ENCODE peak calls at places on chromosomes 6 and 20, in four cellular contexts. N is fibroblast of lung, U is IMR-90, Y is SJSA1. P is an unnamed sample.

GRCh38 chr6:16705403-16705993 is 55.8 kb downstream of the ATXN1 start:
- DNase-seq in U (no peak), N (no peak), Y (no peak), P (no peak)

GRCh38 chr20:37152284-37152683 is 26.8 kb upstream of the RPN2 start:
- DNase-seq in U (no peak), N (no peak), Y (no peak), P (no peak)

GRCh38 chr6:63910863-63911665 is 275.5 kb downstream of the PHF3 start:
- DNase-seq in U (no peak), Y (no peak), N (peak; percentile 59), P (no peak)

GRCh38 chr6:163261361-163261760 is 153.2 kb upstream of the QKI start:
- DNase-seq in Y (no peak), U (no peak), N (no peak), P (no peak)

GRCh38 chr6:102619585-102619984 is 1226.1 kb downstream of the GRIK2 start:
- DNase-seq in N (no peak), U (peak; percentile 1), Y (no peak), P (no peak)

GRCh38 chr6:117761610-117762009 is 86.3 kb downstream of the NUS1 start:
- DNase-seq in N (no peak), U (no peak), Y (no peak), P (no peak)

GRCh38 chr20:38842558-38842981 is 37.1 kb downstream of the PPP1R16B start:
- DNase-seq in Y (no peak), U (no peak), N (no peak), P (no peak)

GRCh38 chr20:20856306-20856705 is 143.9 kb upstream of the RALGAPA2 start:
- DNase-seq in N (no peak), U (no peak), Y (no peak), P (no peak)

GRCh38 chr6:3697609-3698008 is 53.9 kb downstream of the PXDC1 start:
- DNase-seq in U (peak; percentile 92), N (peak; percentile 94), Y (peak; percentile 23), P (no peak)

GRCh38 chr20:7137395-7138151 is 370.1 kb downstream of the BMP2 start:
- DNase-seq in U (no peak), N (no peak), Y (no peak), P (no peak)

GRCh38 chr20:34642009-34642408 is 34.9 kb downstream of the PIGU start:
- DNase-seq in U (no peak), Y (no peak), N (no peak), P (no peak)

GRCh38 chr6:53043626-53044025 is 21.6 kb upstream of the FBXO9 start:
- DNase-seq in N (peak; percentile 24), Y (peak; percentile 63), U (peak; percentile 46), P (no peak)

GRCh38 chr6:30894935-30895334 is 10.6 kb downstream of the DDR1 start:
- DNase-seq in U (no peak), Y (no peak), N (no peak), P (no peak)

GRCh38 chr6:14713008-14713452 is 532.8 kb upstream of the JARID2 start:
- DNase-seq in N (peak; percentile 70), Y (peak; percentile 31), U (peak; percentile 91), P (no peak)

GRCh38 chr6:89404512-89404911 is 7.6 kb downstream of the RRAGD start:
- DNase-seq in Y (no peak), U (no peak), N (no peak), P (no peak)

GRCh38 chr6:692858-693736 is at the start of gene EXOC2:
- DNase-seq in U (peak; percentile 74), Y (peak; percentile 81), N (peak; percentile 72), P (peak; percentile 61)

GRCh38 chr20:13870349-13870748 is 85.5 kb downstream of the NDUFAF5 start:
- DNase-seq in U (no peak), Y (no peak), N (no peak), P (no peak)

GRCh38 chr6:49025273-49026240 is 437.5 kb downstream of the MMUT start:
- DNase-seq in Y (no peak), N (no peak), U (no peak), P (peak; percentile 76)

GRCh38 chr20:38804682-38805501 is 605 bp upstream of the PPP1R16B start:
- DNase-seq in U (no peak), Y (no peak), N (no peak), P (peak; percentile 86)

GRCh38 chr6:36963451-36964290 is 9.1 kb downstream of the PI16 start:
- DNase-seq in U (no peak), N (no peak), Y (no peak), P (no peak)

GRCh38 chr6:36197739-36198221 is 1.2 kb downstream of the BRPF3 start:
- DNase-seq in N (no peak), U (no peak), Y (no peak), P (peak; percentile 88)

GRCh38 chr20:53876470-53876869 is 193.9 kb downstream of the BCAS1 start:
- DNase-seq in N (no peak), Y (no peak), U (no peak), P (no peak)

GRCh38 chr20:61023612-61024011 is 228.4 kb upstream of the CDH4 start:
- DNase-seq in Y (no peak), U (no peak), N (no peak), P (no peak)

GRCh38 chr6:148538251-148539190 is 195.9 kb downstream of the SASH1 start:
- DNase-seq in Y (peak; percentile 67), U (peak; percentile 73), N (peak; percentile 59), P (no peak)

GRCh38 chr20:35575958-35576357 is 34.1 kb downstream of the ERGIC3 start:
- DNase-seq in N (no peak), U (no peak), Y (no peak), P (no peak)

GRCh38 chr6:74603676-74604075 is 602.2 kb downstream of the COL12A1 start:
- DNase-seq in Y (no peak), U (peak; percentile 45), N (peak; percentile 32), P (no peak)

GRCh38 chr6:152151930-152152329 is 344.4 kb downstream of the ESR1 start:
- DNase-seq in U (no peak), Y (no peak), N (no peak), P (no peak)

GRCh38 chr6:14981960-14982359 is 263.9 kb upstream of the JARID2 start:
- DNase-seq in Y (no peak), N (no peak), U (no peak), P (no peak)

GRCh38 chr6:31158863-31159855 is 770 bp downstream of the TCF19 start:
- DNase-seq in Y (no peak), U (no peak), N (peak; percentile 15), P (no peak)

GRCh38 chr20:59987135-59987534 is 28.9 kb downstream of the CDH26 start:
- DNase-seq in Y (no peak), N (no peak), U (no peak), P (no peak)

GRCh38 chr6:136920216-136920857 is 1.8 kb upstream of the SLC35D3 start:
- DNase-seq in U (no peak), N (no peak), Y (no peak), P (no peak)

GRCh38 chr6:3208096-3208774 is 19.2 kb downstream of the TUBB2B start:
- DNase-seq in U (peak; percentile 95), Y (no peak), N (peak; percentile 95), P (peak; percentile 94)

GRCh38 chr6:41209547-41209951 is 8.6 kb upstream of the TREML2 start:
- DNase-seq in U (no peak), Y (no peak), N (no peak), P (no peak)

GRCh38 chr6:14284969-14285368 is 167.4 kb downstream of the CD83 start:
- DNase-seq in N (no peak), Y (no peak), U (no peak), P (no peak)

GRCh38 chr20:44706371-44707258 is 8.6 kb upstream of the CCN5 start:
- DNase-seq in N (no peak), U (peak; percentile 35), Y (no peak), P (peak; percentile 91)

DNA sequence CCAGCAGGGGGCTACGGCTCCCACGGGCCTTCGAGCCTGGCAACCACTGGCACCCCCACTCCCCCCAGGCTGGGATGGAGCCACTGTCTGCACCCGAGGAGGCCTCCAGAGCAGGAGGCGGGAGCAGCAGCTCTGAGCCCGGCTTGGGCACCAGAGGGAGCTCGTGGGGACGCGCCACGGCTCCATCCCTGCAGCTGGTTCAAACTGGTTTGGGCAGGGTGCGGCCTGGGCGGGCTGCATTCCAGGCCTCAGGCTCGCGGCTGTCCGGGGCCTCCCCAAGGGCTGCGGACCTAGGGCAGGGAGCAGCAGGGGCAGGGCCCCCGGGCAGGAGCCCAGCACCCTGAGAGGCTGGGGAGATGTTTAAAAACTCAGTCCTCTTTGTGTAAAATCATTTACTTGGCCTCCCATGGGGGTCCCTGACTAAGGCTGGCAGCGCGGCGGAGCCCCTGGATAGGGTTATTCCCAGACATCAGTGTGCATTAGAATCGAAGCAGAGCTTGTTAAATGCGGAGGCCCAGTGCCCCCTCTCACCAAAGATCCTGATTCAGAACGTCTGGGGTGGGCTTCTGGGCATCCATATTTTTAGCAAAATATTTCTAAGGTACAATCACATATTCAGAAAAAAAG is 4.1 kb upstream of the BCAS4 start:
- DNase-seq in U (peak; percentile 85), N (peak; percentile 91), Y (peak; percentile 89), P (peak; percentile 83)
- H3K4me3 ChIP-seq in U (no peak overlapping the region), N (no peak overlapping the region), Y (no peak overlapping the region), P (no peak overlapping the region)

DNA sequence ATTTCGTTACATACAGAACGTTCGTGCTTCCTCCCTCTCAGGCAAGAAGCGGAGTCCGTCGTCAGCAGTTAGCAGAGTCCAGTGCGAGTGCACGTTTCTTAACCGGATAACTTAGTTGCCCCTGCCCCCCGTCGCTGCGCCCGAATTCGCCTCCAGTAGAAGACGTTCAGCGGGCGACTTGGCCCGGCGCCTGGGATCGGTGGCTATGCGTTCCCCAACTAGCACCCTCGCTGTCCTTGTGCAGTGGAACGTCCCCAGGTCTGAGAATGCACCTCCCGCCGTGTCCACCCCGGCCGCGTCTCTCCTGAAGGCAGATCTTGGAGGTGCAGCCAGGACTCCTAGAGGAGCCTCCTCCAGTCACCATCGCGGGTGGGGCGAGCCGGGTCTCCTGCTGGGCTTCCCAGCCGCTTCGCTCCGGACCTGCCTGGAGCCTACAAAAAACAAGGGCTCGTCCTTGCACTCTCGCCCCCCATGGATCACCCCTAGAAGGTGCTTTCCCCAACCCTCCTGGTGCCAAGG is 890 bp upstream of the PCSK2 start:
- DNase-seq in N (no peak), U (no peak), Y (no peak), P (no peak)
- H3K4me3 ChIP-seq in N (peak overlapping the region; percentile 51), U (peak overlapping the region; percentile 4), Y (no peak overlapping the region), P (no peak overlapping the region)

GRCh38 chr6:26122402-26122792 is 35.2 kb downstream of the HFE start:
- DNase-seq in N (no peak), U (no peak), Y (no peak), P (no peak)
- H3K4me3 ChIP-seq in N (peak overlapping the region; percentile 98), U (peak overlapping the region; percentile 54), Y (peak overlapping the region; percentile 56), P (no peak overlapping the region)

DNA sequence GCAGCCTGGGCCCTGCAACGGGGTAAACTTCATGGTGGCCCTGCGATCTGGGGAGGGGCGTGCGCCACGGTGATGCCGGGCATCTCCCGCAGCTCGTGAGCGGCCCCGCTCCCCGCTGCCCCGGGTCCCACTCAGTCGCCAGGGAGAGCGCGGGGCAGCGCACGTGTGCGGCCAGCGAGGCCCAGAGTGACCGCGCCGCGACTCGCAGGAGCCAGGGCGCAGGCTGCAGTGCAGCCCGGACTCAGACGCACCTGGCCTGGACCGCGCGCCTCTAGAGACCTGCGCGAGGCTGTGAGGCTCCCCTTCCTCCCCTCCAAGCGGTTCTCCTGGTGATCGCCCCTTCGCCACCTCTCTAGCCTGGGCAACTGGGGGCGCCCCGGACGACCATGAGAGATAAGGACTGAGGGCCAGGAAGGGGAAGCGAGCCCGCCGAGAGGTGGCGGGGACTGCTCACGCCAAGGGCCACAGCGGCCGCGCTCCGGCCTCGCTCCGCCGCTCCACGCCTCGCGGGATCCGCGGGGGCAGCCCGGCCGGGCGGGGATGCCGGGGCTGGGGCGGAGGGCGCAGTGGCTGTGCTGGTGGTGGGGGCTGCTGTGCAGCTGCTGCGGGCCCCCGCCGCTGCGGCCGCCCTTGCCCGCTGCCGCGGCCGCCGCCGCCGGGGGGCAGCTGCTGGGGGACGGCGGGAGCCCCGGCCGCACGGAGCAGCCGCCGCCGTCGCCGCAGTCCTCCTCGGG is 684 bp downstream of the BMP6 start:
- DNase-seq in N (no peak), Y (peak; percentile 44), U (no peak), P (no peak)
- H3K4me3 ChIP-seq in N (peak overlapping the region; percentile 56), Y (peak overlapping the region; percentile 47), U (peak overlapping the region; percentile 60), P (peak overlapping the region; percentile 28)

GRCh38 chr20:49979030-49979832 is 3.5 kb upstream of the SNAI1 start:
- DNase-seq in N (no peak), Y (peak; percentile 65), U (no peak), P (no peak)
- H3K4me3 ChIP-seq in N (peak overlapping the region; percentile 43), Y (no peak overlapping the region), U (peak overlapping the region; percentile 20), P (no peak overlapping the region)